ENCODE peak calls at places on chromosomes 16 and 17, in six cellular contexts. One of them, this sample, is unnamed.

GRCh38 chr17:61366076-61366714 is 33.4 kb upstream of the TBX2 start:
- DNase-seq in cardiac fibroblast: peak
- DNase-seq in coronary artery: no peak
- DNase-seq in IMR-90: no peak
- DNase-seq in endothelial cell of umbilical vein: no peak
- DNase-seq in uterus: no peak
- DNase-seq in this sample: no peak

GRCh38 chr17:82767041-82767754 is 15.3 kb downstream of the TBCD start:
- DNase-seq in cardiac fibroblast: peak
- DNase-seq in coronary artery: no peak
- DNase-seq in IMR-90: peak
- DNase-seq in endothelial cell of umbilical vein: peak
- DNase-seq in uterus: no peak
- DNase-seq in this sample: peak

GRCh38 chr17:17782425-17783120 is 54.2 kb downstream of the SREBF1 start:
- DNase-seq in cardiac fibroblast: no peak
- DNase-seq in coronary artery: no peak
- DNase-seq in IMR-90: no peak
- DNase-seq in endothelial cell of umbilical vein: no peak
- DNase-seq in uterus: peak
- DNase-seq in this sample: no peak

GRCh38 chr17:9725575-9725974 is 65.8 kb downstream of the DHRS7C start:
- DNase-seq in cardiac fibroblast: no peak
- DNase-seq in coronary artery: no peak
- DNase-seq in IMR-90: no peak
- DNase-seq in endothelial cell of umbilical vein: no peak
- DNase-seq in uterus: no peak
- DNase-seq in this sample: no peak

GRCh38 chr17:39975801-39976200 is 4.8 kb upstream of the PSMD3 start:
- DNase-seq in cardiac fibroblast: no peak
- DNase-seq in coronary artery: no peak
- DNase-seq in IMR-90: no peak
- DNase-seq in endothelial cell of umbilical vein: no peak
- DNase-seq in uterus: no peak
- DNase-seq in this sample: no peak

GRCh38 chr17:40818733-40819527 is 3.5 kb downstream of the KRT10 start:
- DNase-seq in cardiac fibroblast: peak
- DNase-seq in coronary artery: peak
- DNase-seq in IMR-90: peak
- DNase-seq in endothelial cell of umbilical vein: peak
- DNase-seq in uterus: peak
- DNase-seq in this sample: peak

GRCh38 chr17:78374631-78375274 is 3.7 kb upstream of the PGS1 start:
- DNase-seq in cardiac fibroblast: peak
- DNase-seq in coronary artery: no peak
- DNase-seq in IMR-90: peak
- DNase-seq in endothelial cell of umbilical vein: peak
- DNase-seq in uterus: no peak
- DNase-seq in this sample: peak

GRCh38 chr17:69967910-69968411 is 107.1 kb upstream of the KCNJ16 start:
- DNase-seq in cardiac fibroblast: peak
- DNase-seq in coronary artery: no peak
- DNase-seq in IMR-90: peak
- DNase-seq in endothelial cell of umbilical vein: peak
- DNase-seq in uterus: no peak
- DNase-seq in this sample: peak

GRCh38 chr17:80953471-80954315 is 37.9 kb upstream of the CHMP6 start:
- DNase-seq in cardiac fibroblast: no peak
- DNase-seq in coronary artery: no peak
- DNase-seq in IMR-90: no peak
- DNase-seq in endothelial cell of umbilical vein: no peak
- DNase-seq in uterus: peak
- DNase-seq in this sample: no peak

GRCh38 chr16:10997485-10997884 is 53.1 kb downstream of the CLEC16A start:
- DNase-seq in cardiac fibroblast: no peak
- DNase-seq in coronary artery: no peak
- DNase-seq in IMR-90: no peak
- DNase-seq in endothelial cell of umbilical vein: no peak
- DNase-seq in uterus: no peak
- DNase-seq in this sample: no peak

GRCh38 chr17:44278006-44278405 is 10.1 kb upstream of the SLC4A1 start:
- DNase-seq in cardiac fibroblast: peak
- DNase-seq in coronary artery: no peak
- DNase-seq in IMR-90: peak
- DNase-seq in endothelial cell of umbilical vein: no peak
- DNase-seq in uterus: no peak
- DNase-seq in this sample: no peak

GRCh38 chr16:68234188-68235104 is 1.5 kb downstream of the ESRP2 start:
- DNase-seq in cardiac fibroblast: peak
- DNase-seq in coronary artery: peak
- DNase-seq in IMR-90: no peak
- DNase-seq in endothelial cell of umbilical vein: no peak
- DNase-seq in uterus: peak
- DNase-seq in this sample: no peak

GRCh38 chr17:1011138-1011537 is 14.2 kb downstream of the TIMM22 start:
- DNase-seq in cardiac fibroblast: no peak
- DNase-seq in coronary artery: no peak
- DNase-seq in IMR-90: no peak
- DNase-seq in endothelial cell of umbilical vein: no peak
- DNase-seq in uterus: no peak
- DNase-seq in this sample: no peak

GRCh38 chr16:57883480-57883879 is 81.2 kb upstream of the KIFC3 start:
- DNase-seq in cardiac fibroblast: no peak
- DNase-seq in coronary artery: no peak
- DNase-seq in IMR-90: no peak
- DNase-seq in endothelial cell of umbilical vein: no peak
- DNase-seq in uterus: no peak
- DNase-seq in this sample: no peak

GRCh38 chr17:72797142-72797541 is 295.3 kb downstream of the SLC39A11 start:
- DNase-seq in cardiac fibroblast: no peak
- DNase-seq in coronary artery: no peak
- DNase-seq in IMR-90: no peak
- DNase-seq in endothelial cell of umbilical vein: no peak
- DNase-seq in uterus: no peak
- DNase-seq in this sample: no peak

GRCh38 chr17:38867179-38867994 is 2.5 kb upstream of the LASP1 start:
- DNase-seq in cardiac fibroblast: peak
- DNase-seq in coronary artery: no peak
- DNase-seq in IMR-90: peak
- DNase-seq in endothelial cell of umbilical vein: peak
- DNase-seq in uterus: peak
- DNase-seq in this sample: peak

GRCh38 chr17:77778636-77779524 is 179.6 kb upstream of the TNRC6C start:
- DNase-seq in cardiac fibroblast: no peak
- DNase-seq in coronary artery: peak
- DNase-seq in IMR-90: no peak
- DNase-seq in endothelial cell of umbilical vein: no peak
- DNase-seq in uterus: peak
- DNase-seq in this sample: no peak

GRCh38 chr17:10099051-10099571 is 99.3 kb downstream of the GAS7 start:
- DNase-seq in cardiac fibroblast: peak
- DNase-seq in coronary artery: peak
- DNase-seq in IMR-90: peak
- DNase-seq in endothelial cell of umbilical vein: no peak
- DNase-seq in uterus: peak
- DNase-seq in this sample: peak

GRCh38 chr17:44397479-44398440 is 8.3 kb upstream of the ITGA2B start:
- DNase-seq in cardiac fibroblast: no peak
- DNase-seq in coronary artery: no peak
- DNase-seq in IMR-90: no peak
- DNase-seq in endothelial cell of umbilical vein: no peak
- DNase-seq in uterus: no peak
- DNase-seq in this sample: no peak

GRCh38 chr16:1282275-1282995 is 26.6 kb downstream of the TPSD1 start:
- DNase-seq in cardiac fibroblast: no peak
- DNase-seq in coronary artery: no peak
- DNase-seq in IMR-90: no peak
- DNase-seq in endothelial cell of umbilical vein: no peak
- DNase-seq in uterus: no peak
- DNase-seq in this sample: no peak

GRCh38 chr16:27686926-27687325 is 137.0 kb downstream of the KATNIP start:
- DNase-seq in cardiac fibroblast: no peak
- DNase-seq in coronary artery: no peak
- DNase-seq in IMR-90: no peak
- DNase-seq in endothelial cell of umbilical vein: no peak
- DNase-seq in uterus: no peak
- DNase-seq in this sample: no peak

GRCh38 chr17:60065136-60065535 is 13.6 kb downstream of the HEATR6 start:
- DNase-seq in cardiac fibroblast: peak
- DNase-seq in coronary artery: no peak
- DNase-seq in IMR-90: peak
- DNase-seq in endothelial cell of umbilical vein: peak
- DNase-seq in uterus: no peak
- DNase-seq in this sample: peak

GRCh38 chr17:50625032-50625871 is 9.4 kb upstream of the ABCC3 start:
- DNase-seq in cardiac fibroblast: no peak
- DNase-seq in coronary artery: no peak
- DNase-seq in IMR-90: no peak
- DNase-seq in endothelial cell of umbilical vein: no peak
- DNase-seq in uterus: no peak
- DNase-seq in this sample: no peak

GRCh38 chr16:81457326-81458133 is 12.9 kb downstream of the CMIP start:
- DNase-seq in cardiac fibroblast: peak
- DNase-seq in coronary artery: no peak
- DNase-seq in IMR-90: peak
- DNase-seq in endothelial cell of umbilical vein: peak
- DNase-seq in uterus: no peak
- DNase-seq in this sample: peak

GRCh38 chr17:67999291-67999911 is 3.1 kb upstream of the C17orf58 start:
- DNase-seq in cardiac fibroblast: peak
- DNase-seq in coronary artery: no peak
- DNase-seq in IMR-90: peak
- DNase-seq in endothelial cell of umbilical vein: no peak
- DNase-seq in uterus: no peak
- DNase-seq in this sample: peak
- H3K4me3 ChIP-seq in cardiac fibroblast: no peak
- H3K4me3 ChIP-seq in coronary artery: no peak
- H3K4me3 ChIP-seq in IMR-90: no peak
- H3K4me3 ChIP-seq in endothelial cell of umbilical vein: no peak
- H3K4me3 ChIP-seq in uterus: no peak
- H3K4me3 ChIP-seq in this sample: no peak

GRCh38 chr16:87815567-87815966 is 49.8 kb upstream of the KLHDC4 start:
- DNase-seq in cardiac fibroblast: no peak
- DNase-seq in coronary artery: no peak
- DNase-seq in IMR-90: no peak
- DNase-seq in endothelial cell of umbilical vein: no peak
- DNase-seq in uterus: no peak
- DNase-seq in this sample: peak
- TF ChIP-seq CTCF in cardiac fibroblast: no peak
- TF ChIP-seq CTCF in coronary artery: no peak
- TF ChIP-seq CTCF in IMR-90: no peak
- TF ChIP-seq CTCF in endothelial cell of umbilical vein: no peak
- TF ChIP-seq CTCF in uterus: no peak
- TF ChIP-seq CTCF in this sample: peak

DNA sequence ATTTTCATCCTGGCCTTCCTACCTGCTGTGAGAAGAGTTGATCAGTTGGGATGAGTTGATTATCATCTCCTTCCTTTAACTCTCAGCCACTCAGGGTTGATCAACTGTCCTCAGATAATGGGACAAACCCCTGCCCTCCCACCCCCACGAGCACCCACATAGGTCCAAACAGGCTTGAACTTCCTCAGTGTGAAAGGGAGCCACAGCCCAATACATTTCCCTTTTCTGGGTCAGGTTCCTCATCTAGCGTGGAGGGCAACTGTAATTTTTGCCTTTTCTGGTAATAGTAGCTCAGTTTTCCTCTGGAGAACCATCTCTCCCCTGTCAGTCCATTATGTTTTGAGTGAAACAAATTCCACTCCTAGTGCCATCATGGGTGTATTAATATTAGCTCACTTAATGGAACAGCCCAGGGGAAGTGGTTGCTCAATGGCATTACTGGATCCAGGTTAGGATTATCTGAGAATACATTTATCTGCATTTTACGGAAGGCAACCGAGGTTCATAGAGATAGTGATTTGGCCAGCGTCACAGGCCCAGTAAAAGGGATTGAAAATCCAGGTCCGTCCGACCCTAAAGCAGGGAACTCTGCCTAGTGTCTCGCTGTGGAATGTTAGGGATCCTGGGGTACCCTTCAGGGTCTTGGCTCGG is 476 bp upstream of the LPCAT2 start:
- DNase-seq in cardiac fibroblast: no peak
- DNase-seq in coronary artery: no peak
- DNase-seq in IMR-90: no peak
- DNase-seq in endothelial cell of umbilical vein: no peak
- DNase-seq in uterus: no peak
- DNase-seq in this sample: no peak
- H3K4me3 ChIP-seq in cardiac fibroblast: peak
- H3K4me3 ChIP-seq in coronary artery: peak
- H3K4me3 ChIP-seq in IMR-90: no peak
- H3K4me3 ChIP-seq in endothelial cell of umbilical vein: no peak
- H3K4me3 ChIP-seq in uterus: peak
- H3K4me3 ChIP-seq in this sample: peak

GRCh38 chr17:49414271-49414621 is 436 bp downstream of the PHB1 start:
- DNase-seq in cardiac fibroblast: no peak
- DNase-seq in coronary artery: no peak
- DNase-seq in IMR-90: no peak
- DNase-seq in endothelial cell of umbilical vein: no peak
- DNase-seq in uterus: no peak
- DNase-seq in this sample: no peak

GRCh38 chr17:49409066-49409465 is 5.6 kb downstream of the PHB1 start:
- DNase-seq in cardiac fibroblast: no peak
- DNase-seq in coronary artery: no peak
- DNase-seq in IMR-90: no peak
- DNase-seq in endothelial cell of umbilical vein: no peak
- DNase-seq in uterus: no peak
- DNase-seq in this sample: no peak

GRCh38 chr17:49414622-49415350 is at the start of gene PHB1:
- DNase-seq in cardiac fibroblast: peak
- DNase-seq in coronary artery: peak
- DNase-seq in IMR-90: peak
- DNase-seq in endothelial cell of umbilical vein: peak
- DNase-seq in uterus: peak
- DNase-seq in this sample: peak
- TF ChIP-seq CTCF in cardiac fibroblast: no peak
- TF ChIP-seq CTCF in coronary artery: no peak
- TF ChIP-seq CTCF in IMR-90: no peak
- TF ChIP-seq CTCF in endothelial cell of umbilical vein: no peak
- TF ChIP-seq CTCF in uterus: no peak
- TF ChIP-seq CTCF in this sample: no peak

DNA sequence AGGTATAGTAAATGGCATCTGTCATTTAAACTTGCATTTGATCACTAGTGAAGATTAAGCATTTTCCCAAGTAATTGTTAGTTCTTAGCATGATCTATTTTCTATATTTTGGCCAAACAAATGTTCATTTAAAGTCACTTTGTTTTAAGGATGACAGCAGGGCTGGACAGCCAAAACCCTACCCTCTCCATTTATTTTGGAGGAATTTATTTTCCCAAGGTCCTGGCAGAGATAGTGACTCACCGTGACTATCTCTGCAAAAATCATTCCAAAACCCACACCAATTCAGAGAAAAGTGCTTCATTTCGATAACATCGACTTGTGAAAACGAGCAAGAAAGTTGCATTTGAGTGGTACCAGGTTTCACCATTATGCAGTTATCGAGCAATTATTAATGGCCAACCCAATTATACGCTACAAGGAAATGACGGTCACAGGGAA is 665 bp upstream of the AKAP1 start:
- DNase-seq in cardiac fibroblast: no peak
- DNase-seq in coronary artery: no peak
- DNase-seq in IMR-90: peak
- DNase-seq in endothelial cell of umbilical vein: no peak
- DNase-seq in uterus: no peak
- DNase-seq in this sample: no peak
- H3K4me3 ChIP-seq in cardiac fibroblast: peak
- H3K4me3 ChIP-seq in coronary artery: peak
- H3K4me3 ChIP-seq in IMR-90: peak
- H3K4me3 ChIP-seq in endothelial cell of umbilical vein: peak
- H3K4me3 ChIP-seq in uterus: peak
- H3K4me3 ChIP-seq in this sample: peak

This sample was measured in fibroblast of villous mesenchyme.